ENCODE peak calls at places on chromosomes 13 and 19, in five cellular contexts. R, Z, B, F and P are unnamed samples.

GRCh38 chr13:40060318-40061007 is 405.0 kb downstream of the COG6 start:
- DNase-seq in B (peak; percentile 80), R (no peak), F (no peak), Z (no peak), P (no peak)

GRCh38 chr13:86000546-86000945 is 201.3 kb upstream of the SLITRK6 start:
- DNase-seq in R (no peak), Z (no peak), B (no peak), F (no peak), P (no peak)

GRCh38 chr19:41930926-41931592 is 2.8 kb upstream of the ERFL start:
- DNase-seq in Z (peak; percentile 50), R (no peak), F (no peak), B (no peak), P (no peak)

GRCh38 chr13:90293793-90294361 is 1053.6 kb upstream of the MIR17HG start:
- DNase-seq in B (no peak), F (no peak), R (no peak), Z (no peak), P (no peak)

GRCh38 chr19:39768811-39769210 is 9.8 kb upstream of the LEUTX start:
- DNase-seq in F (no peak), B (no peak), Z (no peak), R (no peak), P (no peak)

GRCh38 chr19:49968279-49968922 is 7.4 kb upstream of the SIGLEC11 start:
- DNase-seq in F (no peak), B (no peak), R (no peak), Z (no peak), P (no peak)

GRCh38 chr19:56245062-56245740 is 27.3 kb upstream of the EDDM13 start:
- DNase-seq in R (no peak), B (peak; percentile 19), F (no peak), Z (no peak), P (peak; percentile 32)

GRCh38 chr19:43618921-43619261 is 538 bp downstream of the ZNF428 start:
- DNase-seq in B (no peak), Z (peak; percentile 62), F (no peak), R (peak; percentile 46), P (peak; percentile 43)

GRCh38 chr19:456547-457110 is 4.2 kb downstream of the SHC2 start:
- DNase-seq in R (no peak), F (no peak), B (no peak), Z (no peak), P (no peak)

GRCh38 chr19:31301306-31301980 is 47.8 kb downstream of the TSHZ3 start:
- DNase-seq in B (no peak), Z (no peak), F (no peak), R (no peak), P (no peak)

GRCh38 chr19:2389594-2389993 is 29.5 kb downstream of the TMPRSS9 start:
- DNase-seq in R (no peak), B (no peak), Z (no peak), F (no peak), P (no peak)

GRCh38 chr19:8459520-8460260 is 14.9 kb downstream of the HNRNPM start:
- DNase-seq in B (peak; percentile 63), F (no peak), Z (no peak), R (peak; percentile 70), P (no peak)

GRCh38 chr19:806815-807421 is 9.7 kb downstream of the PTBP1 start:
- DNase-seq in B (no peak), F (no peak), Z (no peak), R (peak; percentile 13), P (no peak)